ENCODE peak calls at places on chromosomes 6 and 20, in four cellular contexts. S is amniotic stem cell, Q is T-helper 2 cell, F is NCI-H1105. V is an unnamed sample.

GRCh38 chr6:105759946-105760345 is 326.2 kb upstream of the PRDM1 start:
- DNase-seq in S (no peak), Q (no peak), F (no peak), V (peak; percentile 17)

GRCh38 chr20:57772349-57772964 is 62.6 kb upstream of the PMEPA1 start:
- DNase-seq in F (no peak), S (peak; percentile 44), Q (no peak), V (no peak)

GRCh38 chr6:39599996-39600395 is 125.2 kb downstream of the KIF6 start:
- DNase-seq in F (no peak), S (no peak), Q (no peak), V (no peak)

GRCh38 chr6:149657441-149657840 is 8.9 kb upstream of the KATNA1 start:
- DNase-seq in F (no peak), Q (no peak), S (no peak), V (no peak)

GRCh38 chr6:136036601-136037000 is 185.1 kb downstream of the PDE7B start:
- DNase-seq in Q (no peak), F (no peak), S (no peak), V (no peak)

GRCh38 chr20:44702776-44703175 is 12.4 kb upstream of the CCN5 start:
- DNase-seq in S (no peak), Q (no peak), F (no peak), V (no peak)

GRCh38 chr20:48904566-48905321 is 16.8 kb upstream of the ARFGEF2 start:
- DNase-seq in F (peak; percentile 27), S (peak; percentile 36), Q (peak; percentile 57), V (peak; percentile 82)

GRCh38 chr6:170423030-170423429 is 116.5 kb downstream of the FAM120B start:
- DNase-seq in S (no peak), F (no peak), Q (no peak), V (no peak)

GRCh38 chr6:21360353-21360752 is 233.2 kb upstream of the SOX4 start:
- DNase-seq in Q (no peak), F (no peak), S (no peak), V (no peak)

GRCh38 chr20:45347297-45347935 is 808 bp downstream of the SDC4 start:
- DNase-seq in S (no peak), Q (no peak), F (no peak), V (no peak)

GRCh38 chr6:90241229-90241873 is 55.3 kb downstream of the BACH2 start:
- DNase-seq in F (no peak), S (no peak), Q (no peak), V (no peak)

V was measured in stimulated activated effector memory CD8-positive, alpha-beta T cell treated with anti-CD3 and anti-CD28 coated beads, Interleukin-12 subunit alpha, Interleukin-12 subunit beta, amount 100 ng/mL, for 72 hours.